ENCODE peak calls at places on chromosomes 12 and 14, in six cellular contexts. Y, E, X, N, D and M are unnamed samples. For H3K4me1, the result is how much of the 10 kb centered on the place peaks cover.

GRCh38 chr12:130818381-130819247 is 20.4 kb downstream of the STX2 start:
- DNase-seq in Y (peak), E (peak), X (peak), N (peak), D (no peak), M (peak)

GRCh38 chr12:102061556-102062418 is at the start of gene WASHC3:
- DNase-seq in Y (peak), E (peak), X (peak), N (peak), D (peak), M (peak)

GRCh38 chr12:45388545-45388944 is 172.7 kb downstream of the ANO6 start:
- DNase-seq in Y (peak), E (peak), X (no peak), N (peak), D (no peak), M (no peak)

GRCh38 chr14:53539489-53540126 is 386.5 kb upstream of the DDHD1 start:
- DNase-seq in Y (peak), E (peak), X (peak), N (peak), D (peak), M (peak)

GRCh38 chr12:29278673-29279420 is 102.1 kb downstream of the ERGIC2 start:
- DNase-seq in Y (no peak), E (no peak), X (no peak), N (no peak), D (no peak), M (no peak)

GRCh38 chr12:11651785-11652184 is 2.3 kb downstream of the ETV6 start:
- DNase-seq in Y (no peak), E (peak), X (no peak), N (no peak), D (no peak), M (no peak)

GRCh38 chr14:23602181-23603095 is 23.8 kb upstream of the JPH4 start:
- DNase-seq in Y (no peak), E (no peak), X (no peak), N (no peak), D (no peak), M (no peak)

GRCh38 chr14:99174920-99175319 is 97.1 kb downstream of the BCL11B start:
- DNase-seq in Y (no peak), E (no peak), X (no peak), N (no peak), D (no peak), M (no peak)

GRCh38 chr12:70272510-70272909 is 29.3 kb downstream of the CNOT2 start:
- DNase-seq in Y (no peak), E (no peak), X (no peak), N (no peak), D (no peak), M (no peak)

GRCh38 chr12:57477710-57478681 is 1.7 kb downstream of the ARHGAP9 start:
- DNase-seq in Y (no peak), E (no peak), X (no peak), N (no peak), D (no peak), M (no peak)

GRCh38 chr12:41940571-41940970 is 204.1 kb downstream of the GXYLT1 start:
- DNase-seq in Y (no peak), E (no peak), X (no peak), N (no peak), D (no peak), M (no peak)

GRCh38 chr12:11039171-11039570 is 8.0 kb upstream of the TAS2R31 start:
- DNase-seq in Y (no peak), E (no peak), X (no peak), N (no peak), D (no peak), M (no peak)

GRCh38 chr14:94089479-94089878 is 8.4 kb downstream of the IFI27L1 start:
- DNase-seq in Y (no peak), E (no peak), X (no peak), N (no peak), D (no peak), M (no peak)

GRCh38 chr12:69821441-69822204 is 3.4 kb upstream of the MYRFL start:
- DNase-seq in Y (no peak), E (no peak), X (no peak), N (no peak), D (no peak), M (no peak)

GRCh38 chr14:92323031-92323915 is at the start of gene SLC24A4:
- DNase-seq in Y (peak), E (no peak), X (no peak), N (peak), D (no peak), M (peak)

GRCh38 chr14:102696332-102696731 is 80.9 kb upstream of the TRAF3 start:
- DNase-seq in Y (no peak), E (peak), X (no peak), N (no peak), D (no peak), M (no peak)

GRCh38 chr12:70744133-70744532 is 106.9 kb upstream of the PTPRB start:
- DNase-seq in Y (no peak), E (no peak), X (no peak), N (no peak), D (no peak), M (no peak)

GRCh38 chr14:71555654-71556559 is 376.3 kb upstream of the RGS6 start:
- DNase-seq in Y (no peak), E (peak), X (no peak), N (no peak), D (no peak), M (no peak)

GRCh38 chr14:71554323-71554722 is 377.9 kb upstream of the RGS6 start:
- DNase-seq in Y (no peak), E (no peak), X (no peak), N (no peak), D (no peak), M (no peak)

GRCh38 chr14:71556730-71557129 is 375.5 kb upstream of the RGS6 start:
- DNase-seq in Y (no peak), E (no peak), X (no peak), N (no peak), D (no peak), M (no peak)

GRCh38 chr14:71553779-71554178 is 378.4 kb upstream of the RGS6 start:
- DNase-seq in Y (no peak), E (no peak), X (no peak), N (no peak), D (no peak), M (no peak)

DNA sequence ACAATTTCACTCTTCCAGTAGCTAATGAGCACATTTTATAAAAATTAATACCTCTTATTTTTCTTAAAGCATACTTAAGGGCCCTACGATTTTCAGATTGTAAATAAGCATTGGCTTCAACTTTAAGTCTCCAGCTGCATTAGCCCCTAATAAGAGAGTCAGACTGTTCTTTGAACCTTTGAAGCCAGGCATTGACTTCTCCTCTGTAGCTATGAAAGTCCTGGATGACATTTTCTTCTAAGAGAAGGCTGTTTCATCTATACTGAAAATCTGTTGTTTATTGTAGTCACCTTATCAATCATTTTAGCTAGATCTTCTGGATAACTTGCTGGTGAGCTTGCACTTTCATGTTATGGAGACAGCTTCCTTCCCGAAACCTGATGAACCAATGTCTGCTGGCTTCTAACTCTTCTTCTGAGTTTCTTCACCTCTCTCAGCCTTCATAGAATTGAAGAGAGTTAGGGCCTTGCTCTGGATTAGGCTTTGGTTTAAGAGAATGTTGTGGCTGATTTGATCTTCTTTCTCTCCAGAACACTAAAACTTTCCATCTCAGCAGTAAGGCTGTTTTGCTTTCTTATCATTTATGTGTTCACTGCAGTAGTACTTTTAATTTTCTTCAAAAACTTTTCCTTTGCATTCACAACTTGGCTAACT is 377.1 kb upstream of the RGS6 start:
- DNase-seq in Y (no peak), E (no peak), X (no peak), N (no peak), D (no peak), M (no peak)
- H3K27ac ChIP-seq in Y (no peak), E (peak), X (no peak), N (no peak), D (no peak), M (no peak)

GRCh38 chr12:77324763-77325468 is 259.5 kb upstream of the E2F7 start:
- DNase-seq in Y (peak), E (peak), X (peak), N (peak), D (peak), M (peak)
- TF ChIP-seq EP300 in Y (no peak), E (no peak), X (no peak), N (no peak), D (no peak), M (no peak)

DNA sequence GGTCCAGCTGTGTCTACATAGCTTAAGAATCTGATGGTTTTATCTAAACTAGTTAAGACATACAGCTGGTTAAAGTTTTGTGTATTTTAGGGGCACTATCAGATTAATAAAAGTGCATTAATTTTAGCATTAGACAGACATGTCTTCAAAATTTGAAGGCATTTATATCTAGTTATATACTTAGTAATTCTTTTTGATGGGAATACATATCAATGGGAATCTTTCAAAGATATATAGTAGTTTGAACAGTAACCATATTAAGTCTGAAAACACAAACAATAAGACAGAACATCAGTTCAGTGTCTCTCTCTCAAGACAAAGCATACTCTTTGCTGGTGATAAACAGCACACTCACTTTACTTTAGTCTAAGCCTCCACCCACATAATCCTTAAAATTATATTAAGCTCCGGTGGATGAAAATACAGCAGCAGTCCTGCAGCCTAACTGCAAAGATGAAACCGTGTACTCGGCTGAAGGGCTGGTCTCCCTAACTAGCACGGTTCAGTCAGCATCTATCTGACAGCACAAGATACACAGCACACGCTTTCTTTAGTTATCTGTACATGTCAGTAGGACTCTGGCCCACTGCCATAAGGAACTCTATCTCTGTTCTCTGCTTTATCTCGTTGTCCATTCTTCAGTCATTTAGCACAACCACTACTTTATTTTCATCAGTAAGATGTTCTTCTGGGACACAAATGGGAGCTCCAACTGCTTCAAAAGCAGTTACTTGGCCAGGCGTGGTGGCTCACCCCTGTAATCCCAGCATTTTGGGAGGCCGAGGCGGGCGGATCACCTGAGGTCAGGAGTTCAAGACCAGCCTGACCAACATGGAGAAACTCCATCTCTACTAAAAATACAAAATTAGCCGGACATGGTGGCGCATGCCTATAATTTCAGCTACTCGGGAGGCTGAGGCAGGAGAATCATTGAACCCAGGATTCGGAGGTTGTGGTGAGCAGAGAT is 80.5 kb downstream of the MED13L start:
- DNase-seq in Y (no peak), E (no peak), X (no peak), N (peak), D (no peak), M (no peak)
- H3K4me1 ChIP-seq in Y (half or more), E (under half), X (half or more), N (under half), D (under half), M (under half)

DNA sequence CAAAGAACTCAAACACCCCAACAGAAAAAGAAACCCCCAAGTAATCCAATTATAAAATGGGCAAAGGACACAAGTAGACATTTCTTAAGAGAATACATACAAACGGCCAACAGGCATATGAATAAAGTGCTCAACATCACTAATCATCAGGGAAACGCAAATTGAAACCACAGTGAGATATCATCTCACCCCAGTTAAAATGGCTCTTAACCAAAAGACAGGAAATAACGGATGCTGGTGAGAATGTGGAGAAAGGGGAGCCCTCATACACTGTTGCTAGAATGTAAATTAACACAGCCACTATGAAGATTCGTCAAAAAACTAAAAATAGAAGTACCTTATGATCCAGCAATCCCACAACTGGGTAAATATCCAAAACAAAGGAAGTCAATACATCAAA is 52.4 kb downstream of the CLMN start:
- DNase-seq in Y (no peak), E (no peak), X (no peak), N (no peak), D (no peak), M (no peak)
- H3K27ac ChIP-seq in Y (peak), E (no peak), X (no peak), N (no peak), D (no peak), M (no peak)

GRCh38 chr12:52166672-52167071 is 25.1 kb downstream of the KRT80 start:
- DNase-seq in Y (no peak), E (no peak), X (no peak), N (no peak), D (no peak), M (no peak)

GRCh38 chr12:52165096-52165855 is 26.5 kb downstream of the KRT80 start:
- DNase-seq in Y (no peak), E (no peak), X (no peak), N (no peak), D (no peak), M (no peak)

GRCh38 chr12:52162971-52163370 is 28.8 kb downstream of the KRT80 start:
- DNase-seq in Y (no peak), E (no peak), X (no peak), N (no peak), D (no peak), M (no peak)

GRCh38 chr12:52167578-52167977 is 24.2 kb downstream of the KRT80 start:
- DNase-seq in Y (no peak), E (no peak), X (no peak), N (no peak), D (no peak), M (no peak)

DNA sequence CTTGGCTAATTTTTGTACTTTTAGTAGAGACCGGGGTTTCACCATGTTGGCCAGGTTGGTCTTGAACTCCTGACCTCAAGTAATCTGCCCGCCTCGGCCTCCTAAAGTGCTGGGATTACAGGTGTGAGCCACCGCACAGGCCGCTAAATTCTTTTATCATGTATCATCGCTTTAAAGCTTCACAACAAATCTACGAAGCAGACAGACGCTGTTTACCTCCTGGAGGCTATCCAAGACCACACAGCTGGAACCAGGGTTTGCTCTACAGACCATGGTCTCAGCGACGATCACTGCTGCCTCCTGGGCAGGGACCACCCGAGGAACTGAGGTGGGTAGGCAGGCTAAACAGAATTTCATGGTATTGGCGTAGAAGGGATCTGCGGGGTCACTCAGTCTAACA is 27.2 kb downstream of the KRT80 start:
- DNase-seq in Y (no peak), E (no peak), X (no peak), N (no peak), D (no peak), M (no peak)
- TF ChIP-seq EP300 in Y (peak), E (no peak), X (no peak), N (no peak), D (no peak), M (no peak)

DNA sequence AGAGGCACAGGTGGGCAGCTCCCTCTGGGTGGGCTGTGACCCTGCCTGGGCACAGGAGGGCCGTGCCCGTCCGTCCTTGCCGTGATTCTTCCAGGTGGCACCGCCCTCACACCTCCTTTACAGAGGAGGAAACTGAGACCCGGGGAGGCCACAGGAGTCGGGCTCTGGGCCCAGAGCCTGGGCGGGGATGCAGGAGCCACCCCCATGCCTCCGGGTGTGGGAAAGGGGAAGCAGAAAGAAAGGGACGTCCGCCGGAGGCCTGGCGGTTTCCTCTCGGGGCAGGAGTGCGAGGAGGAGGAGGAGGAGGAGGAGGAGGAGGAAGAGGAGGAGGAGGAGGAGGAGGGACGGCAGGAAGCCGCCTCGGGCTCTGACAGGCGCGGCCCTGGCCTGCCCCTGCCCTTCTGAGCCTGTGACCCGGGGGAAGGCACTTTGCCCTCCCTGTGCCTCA is 23.0 kb downstream of the SH2B3 start:
- DNase-seq in Y (no peak), E (peak), X (no peak), N (no peak), D (no peak), M (no peak)
- H3K4me1 ChIP-seq in Y (under half), E (half or more), X (under half), N (under half), D (under half), M (under half)

GRCh38 chr14:68447581-68448281 is 345.1 kb downstream of the ZFP36L1 start:
- DNase-seq in Y (no peak), E (no peak), X (no peak), N (no peak), D (no peak), M (no peak)
- H3K27ac ChIP-seq in Y (peak), E (peak), X (no peak), N (no peak), D (no peak), M (no peak)